ENCODE peak calls at places on chromosomes 11 and 22, in five cellular contexts. G is esophagus squamous epithelium, L is fibroblast of pulmonary artery, O is GM23338, K is AG04450. P is an unnamed sample.

GRCh38 chr22:27752771-27753170 is 48.8 kb downstream of the MN1 start:
- DNase-seq in G (no peak), K (no peak), O (no peak), L (peak), P (no peak)

GRCh38 chr22:39135092-39135896 is 17.2 kb downstream of the CBX7 start:
- DNase-seq in G (no peak), K (no peak), O (peak), L (peak), P (no peak)

GRCh38 chr22:25895678-25896077 is 153.7 kb downstream of the MYO18B start:
- DNase-seq in G (no peak), K (no peak), O (no peak), L (no peak), P (no peak)

GRCh38 chr22:46233231-46233630 is 16.9 kb downstream of the CDPF1 start:
- DNase-seq in G (no peak), L (peak), K (no peak), O (no peak), P (peak)

GRCh38 chr11:94281321-94281720 is 23.1 kb upstream of the IZUMO1R start:
- DNase-seq in G (no peak), O (peak), K (no peak), L (no peak), P (no peak)

GRCh38 chr11:20337526-20338154 is 25.9 kb upstream of the HTATIP2 start:
- DNase-seq in G (no peak), L (peak), O (peak), K (no peak), P (no peak)

GRCh38 chr11:125772834-125773505 is 5.7 kb downstream of the PATE2 start:
- DNase-seq in G (no peak), L (peak), O (no peak), K (no peak), P (no peak)

GRCh38 chr11:66328307-66329144 is 7.7 kb downstream of the RIN1 start:
- DNase-seq in K (no peak), L (peak), G (no peak), O (peak), P (no peak)

GRCh38 chr11:844693-845644 is 2.3 kb downstream of the TSPAN4 start:
- DNase-seq in K (peak), G (no peak), L (peak), O (peak), P (no peak)

GRCh38 chr11:64352099-64353005 is 6.6 kb upstream of the RPS6KA4 start:
- DNase-seq in L (no peak), K (no peak), G (no peak), O (no peak), P (no peak)

GRCh38 chr11:60378359-60378758 is at the start of gene MS4A7:
- DNase-seq in O (no peak), K (no peak), G (no peak), L (no peak), P (no peak)

GRCh38 chr11:63826471-63827190 is 12.3 kb upstream of the MARK2 start:
- DNase-seq in L (no peak), O (no peak), G (no peak), K (no peak), P (no peak)

GRCh38 chr11:20032577-20033265 is 127.6 kb downstream of the DBX1 start:
- DNase-seq in L (no peak), G (no peak), K (no peak), O (no peak), P (no peak)

GRCh38 chr22:45885171-45885840 is 91.7 kb downstream of the WNT7B start:
- DNase-seq in K (no peak), L (no peak), G (no peak), O (no peak), P (no peak)

GRCh38 chr22:34851918-34852662 is 213.9 kb upstream of the ISX start:
- DNase-seq in K (no peak), O (peak), G (no peak), L (no peak), P (no peak)

GRCh38 chr11:17219016-17219415 is 11.2 kb upstream of the PIK3C2A start:
- DNase-seq in G (no peak), K (no peak), O (no peak), L (no peak), P (no peak)

GRCh38 chr11:126352934-126353801 is 2.3 kb upstream of the ST3GAL4 start:
- DNase-seq in G (no peak), O (peak), L (peak), K (no peak), P (no peak)

GRCh38 chr22:44292521-44292920 is 20.2 kb downstream of the SHISAL1 start:
- DNase-seq in L (no peak), G (no peak), K (no peak), O (no peak), P (no peak)

GRCh38 chr11:36566407-36567053 is 1.3 kb upstream of the RAG1 start:
- DNase-seq in L (no peak), K (no peak), O (no peak), G (no peak), P (no peak)

GRCh38 chr22:19376971-19377370 is 54.6 kb downstream of the HIRA start:
- DNase-seq in O (no peak), K (no peak), L (no peak), G (no peak), P (no peak)

GRCh38 chr11:110737591-110737990 is 25.4 kb upstream of the ARHGAP20 start:
- DNase-seq in K (no peak), G (no peak), L (no peak), O (no peak), P (no peak)

GRCh38 chr11:724063-724732 is 18.2 kb downstream of the EPS8L2 start:
- DNase-seq in L (no peak), K (no peak), O (peak), G (no peak), P (no peak)

GRCh38 chr11:95451682-95452081 is 220.7 kb upstream of the SESN3 start:
- DNase-seq in G (no peak), O (no peak), K (peak), L (peak), P (peak)

GRCh38 chr22:36641902-36642640 is 61.5 kb downstream of the CACNG2 start:
- DNase-seq in L (peak), K (no peak), G (no peak), O (no peak), P (no peak)

GRCh38 chr11:58318532-58318931 is 40.3 kb downstream of the OR5B17 start:
- DNase-seq in K (no peak), O (no peak), G (no peak), L (peak), P (no peak)

GRCh38 chr11:120985718-120986569 is 38.0 kb upstream of the TBCEL start:
- DNase-seq in G (no peak), O (peak), L (peak), K (no peak), P (no peak)

GRCh38 chr11:75406338-75406777 is 7.0 kb downstream of the RPS3 start:
- DNase-seq in G (no peak), O (no peak), L (no peak), K (no peak), P (no peak)

GRCh38 chr11:134252539-134253188 is 488 bp downstream of the THYN1 start:
- DNase-seq in L (peak), K (no peak), G (no peak), O (peak), P (no peak)

GRCh38 chr11:65172600-65172999 is 2.6 kb downstream of the SPDYC start:
- DNase-seq in O (no peak), L (no peak), K (no peak), G (no peak), P (no peak)

GRCh38 chr11:134040386-134041297 is 28.2 kb upstream of the JAM3 start:
- DNase-seq in K (peak), L (peak), G (no peak), O (no peak), P (no peak)

GRCh38 chr11:12824281-12825041 is 150.2 kb downstream of the TEAD1 start:
- DNase-seq in O (peak), K (no peak), L (no peak), G (no peak), P (no peak)

GRCh38 chr11:44178381-44178780 is 82.9 kb downstream of the EXT2 start:
- DNase-seq in O (peak), K (peak), L (peak), G (no peak), P (no peak)
- TF ChIP-seq CTCF in O (peak), K (peak), L (peak), G (no peak), P (no peak)

GRCh38 chr22:47626428-47627390 is 864.3 kb downstream of the TBC1D22A start:
- DNase-seq in O (no peak), G (no peak), K (no peak), L (no peak), P (no peak)
- TF ChIP-seq CTCF in O (no peak), G (no peak), K (no peak), L (no peak), P (no peak)

GRCh38 chr22:20728523-20729190 is 45.3 kb upstream of the SERPIND1 start:
- DNase-seq in L (no peak), G (no peak), O (no peak), K (no peak), P (no peak)

GRCh38 chr22:20727118-20728015 is 46.5 kb upstream of the SERPIND1 start:
- DNase-seq in K (no peak), L (no peak), G (no peak), O (no peak), P (no peak)

GRCh38 chr22:20725987-20726558 is 47.8 kb upstream of the SERPIND1 start:
- DNase-seq in L (no peak), K (no peak), O (no peak), G (no peak), P (no peak)

GRCh38 chr22:20721409-20722218 is 52.3 kb upstream of the SERPIND1 start:
- DNase-seq in L (no peak), K (no peak), G (no peak), O (no peak), P (no peak)

DNA sequence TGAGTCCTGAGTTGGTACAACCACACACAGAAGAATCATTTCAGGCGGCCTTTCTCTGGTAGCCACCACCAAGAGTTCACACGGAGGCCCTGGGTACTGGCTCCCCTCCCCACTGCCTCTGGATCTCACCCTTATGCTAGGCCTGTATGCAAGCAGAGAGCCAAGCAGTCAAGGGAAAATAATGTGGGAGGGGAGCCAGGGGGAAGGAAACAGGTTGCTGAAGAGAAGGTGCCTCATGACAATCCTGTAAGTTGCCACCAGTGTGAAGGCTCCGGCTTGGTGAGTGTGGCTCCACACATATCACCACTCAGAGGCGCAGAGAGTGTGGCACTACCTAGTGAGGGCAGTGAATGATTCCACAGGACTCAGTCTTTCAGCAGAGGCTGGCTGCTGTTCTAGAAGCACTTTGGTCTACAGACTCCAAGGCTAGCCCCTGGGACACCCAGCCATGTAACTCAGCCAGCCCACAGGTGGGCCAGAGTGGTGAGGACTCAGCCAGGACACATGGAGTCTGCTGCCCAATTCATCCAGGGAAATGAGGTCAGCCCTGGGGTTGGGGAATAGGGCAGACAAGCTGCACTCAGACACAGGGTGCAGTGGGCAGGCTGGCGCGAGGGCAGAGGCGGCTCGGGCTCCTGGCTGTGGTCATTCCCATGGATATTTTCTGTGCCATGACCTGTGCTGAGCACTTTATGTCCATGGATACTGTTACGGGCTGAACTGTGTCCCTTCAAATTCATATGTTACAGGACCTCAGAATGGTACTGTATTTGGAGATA is 49.0 kb upstream of the SERPIND1 start:
- DNase-seq in L (no peak), K (no peak), G (no peak), O (no peak), P (no peak)
- TF ChIP-seq CTCF in L (no peak), K (no peak), G (no peak), O (no peak), P (no peak)

DNA sequence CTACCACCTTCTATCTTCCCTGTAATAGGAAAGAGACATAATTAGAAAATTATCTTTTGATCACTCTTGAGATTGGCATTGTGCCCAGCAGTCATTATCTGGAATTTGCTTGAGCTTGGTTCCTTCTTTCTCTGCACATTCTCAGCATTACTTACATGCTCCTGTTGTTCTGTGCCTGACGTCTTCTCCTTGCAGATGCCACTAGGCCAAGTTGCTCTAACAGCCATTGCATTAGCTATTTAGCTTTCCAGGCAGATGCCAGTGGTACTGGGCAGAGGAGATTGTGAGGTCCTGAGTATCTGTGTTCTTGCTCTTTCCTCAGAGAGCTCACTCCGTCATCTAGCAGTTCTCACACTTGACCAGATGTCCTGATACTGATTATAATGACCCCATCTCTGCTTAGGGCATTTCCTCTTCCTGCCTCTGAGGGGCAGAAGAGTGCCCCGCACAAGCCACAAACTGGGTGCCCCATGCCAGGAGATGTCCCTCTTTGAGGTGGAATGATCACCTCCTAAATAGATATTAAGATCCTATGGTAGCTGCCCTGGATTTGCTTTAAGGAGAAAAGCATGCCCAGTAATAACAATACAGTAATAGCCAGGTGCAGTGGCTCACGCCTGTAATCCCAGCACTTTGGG is 30.7 kb downstream of the ARHGAP1 start:
- DNase-seq in L (no peak), O (peak), K (no peak), G (no peak), P (no peak)
- TF ChIP-seq CTCF in L (peak), O (peak), K (peak), G (peak), P (peak)

DNA sequence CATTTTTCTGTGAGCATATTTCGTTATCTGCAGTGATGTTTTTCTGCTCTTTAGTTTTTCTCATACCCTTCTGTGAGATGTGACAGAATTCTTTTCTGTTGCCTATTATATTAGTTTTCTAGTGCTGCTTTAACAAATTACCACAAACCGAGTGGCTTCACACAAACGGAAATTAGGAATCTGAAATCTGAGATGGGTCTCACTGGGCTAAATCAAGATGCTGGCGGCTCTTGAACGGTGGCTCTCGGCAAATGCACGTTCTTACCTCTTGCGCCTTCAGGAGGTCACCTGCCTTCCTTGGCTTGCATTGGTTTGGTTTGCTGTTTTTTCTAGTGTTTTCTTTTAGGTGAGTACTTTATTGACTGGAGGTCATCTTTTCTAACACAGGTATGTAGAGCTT is 13.0 kb downstream of the ZBED4 start:
- DNase-seq in L (no peak), G (no peak), O (no peak), K (no peak), P (no peak)
- TF ChIP-seq CTCF in L (no peak), G (no peak), O (no peak), K (no peak), P (no peak)

GRCh38 chr11:114317738-114318137 is 21.5 kb downstream of the NNMT start:
- DNase-seq in G (no peak), L (peak), K (peak), O (peak), P (no peak)
- TF ChIP-seq CTCF in G (no peak), L (peak), K (peak), O (peak), P (peak)

GRCh38 chr11:71256080-71256479 is 3.7 kb upstream of the SHANK2 start:
- DNase-seq in O (peak), K (no peak), L (no peak), G (no peak), P (no peak)
- TF ChIP-seq CTCF in O (no peak), K (no peak), L (no peak), G (no peak), P (no peak)

DNA sequence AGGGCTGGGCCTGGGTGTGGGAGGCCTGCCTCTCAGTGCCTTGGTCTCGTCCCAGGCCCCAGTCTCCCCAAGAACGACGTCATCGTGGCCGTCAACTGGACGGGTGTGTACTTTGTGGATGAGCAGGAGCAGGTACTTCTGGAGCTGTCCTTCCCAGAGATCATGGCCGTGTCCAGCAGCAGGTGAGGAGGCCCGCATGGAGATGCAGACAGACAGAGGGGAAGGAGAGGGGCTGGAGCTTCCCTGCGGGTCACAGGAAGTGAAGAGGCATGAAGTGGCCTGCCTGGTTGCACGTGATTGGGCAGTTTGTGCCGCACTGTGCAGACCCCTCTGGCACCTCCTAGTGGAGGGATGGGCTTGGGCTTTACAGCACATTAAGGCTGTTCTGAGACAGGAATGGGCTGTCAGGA is 70.4 kb downstream of the MYO7A start:
- DNase-seq in K (no peak), G (no peak), L (peak), O (peak), P (no peak)
- TF ChIP-seq CTCF in K (peak), G (no peak), L (peak), O (peak), P (peak)

GRCh38 chr11:45563801-45564200 is 101.6 kb downstream of the CHST1 start:
- DNase-seq in G (no peak), L (no peak), K (no peak), O (peak), P (no peak)

GRCh38 chr11:45556851-45557707 is 108.3 kb downstream of the CHST1 start:
- DNase-seq in O (no peak), G (no peak), L (peak), K (no peak), P (no peak)

GRCh38 chr11:45560935-45561330 is 104.5 kb downstream of the CHST1 start:
- DNase-seq in K (no peak), L (no peak), G (no peak), O (no peak), P (no peak)

GRCh38 chr11:45565589-45565988 is 99.8 kb downstream of the CHST1 start:
- DNase-seq in O (no peak), L (no peak), G (no peak), K (no peak), P (no peak)

DNA sequence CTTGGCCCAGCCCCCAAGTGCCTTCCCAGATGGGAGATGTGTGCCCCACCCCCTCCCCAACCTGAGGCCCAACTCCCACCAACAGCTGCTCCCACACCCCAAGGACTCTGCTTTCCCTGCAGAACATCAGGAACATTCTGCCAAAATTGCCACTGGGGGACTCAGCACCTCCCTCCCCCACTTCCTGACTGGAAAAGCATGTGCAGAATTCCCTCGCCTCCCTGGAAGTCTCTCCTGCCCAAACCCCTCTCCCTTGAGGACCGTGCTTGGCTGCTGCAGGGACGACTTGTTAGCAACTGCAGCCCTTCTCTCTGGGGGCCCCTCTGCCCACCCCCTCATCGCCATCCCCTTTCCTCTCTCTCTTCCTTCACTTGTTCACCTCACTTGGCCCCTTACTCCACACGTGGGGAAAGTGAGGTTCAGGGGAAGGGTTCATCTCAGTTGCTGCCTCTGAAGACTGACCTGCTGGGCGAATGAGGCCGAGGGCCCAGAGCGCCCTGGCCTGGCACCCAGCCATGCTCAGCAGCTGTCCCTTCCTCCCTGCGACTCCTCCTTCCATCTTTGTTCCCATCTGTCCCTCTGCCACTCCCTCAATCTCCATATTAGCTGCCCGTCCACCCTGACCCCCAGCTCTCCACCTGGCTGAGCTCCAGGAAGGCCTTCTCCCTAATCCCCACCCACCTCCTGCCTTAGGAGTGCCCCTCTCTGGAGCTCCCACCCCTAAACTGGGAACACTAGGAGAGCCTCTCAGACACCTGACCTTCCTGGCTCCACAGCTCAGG is 105.1 kb downstream of the CHST1 start:
- DNase-seq in K (no peak), L (peak), G (no peak), O (no peak), P (no peak)
- TF ChIP-seq CTCF in K (no peak), L (no peak), G (no peak), O (no peak), P (no peak)

DNA sequence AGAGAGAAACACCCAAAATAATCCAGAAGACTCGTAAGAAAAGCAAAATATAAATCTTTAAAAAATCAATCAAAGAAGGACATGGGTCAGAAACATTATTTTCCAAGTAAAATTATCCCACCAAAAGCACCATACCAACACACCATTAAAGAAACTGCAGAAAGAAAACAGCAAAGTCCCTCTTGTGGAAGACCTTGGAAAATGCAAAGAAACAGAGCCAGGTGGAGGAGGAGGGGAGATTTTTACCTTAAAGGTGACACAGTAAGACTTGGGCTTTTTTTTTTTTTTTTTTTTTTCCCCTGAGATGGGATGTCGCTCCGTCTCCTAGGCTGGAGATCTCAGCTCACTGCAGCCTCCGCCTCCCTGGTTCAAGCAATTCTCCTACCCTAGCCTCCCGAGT is 123.8 kb downstream of the LARGE1 start:
- DNase-seq in K (no peak), O (peak), L (no peak), G (no peak), P (no peak)
- TF ChIP-seq CTCF in K (peak), O (no peak), L (no peak), G (no peak), P (peak)

P was measured in kidney epithelial cell.